ENCODE peak calls at places on chromosomes 12 and 14, in four cellular contexts. B is HepG2, F is IMR-90, H is K562. X is an unnamed sample.

GRCh38 chr14:68888025-68888850 is 90.9 kb downstream of the ACTN1 start:
- DNase-seq in B (no peak), F (no peak), H (no peak), X (no peak)

GRCh38 chr14:96579855-96580254 is 77.7 kb downstream of the PAPOLA start:
- DNase-seq in B (no peak), F (no peak), H (no peak), X (no peak)

GRCh38 chr12:69065804-69066203 is 132.8 kb upstream of the CPM start:
- DNase-seq in B (no peak), F (peak), H (no peak), X (no peak)

GRCh38 chr14:61749867-61750266 is 12.4 kb upstream of the SNAPC1 start:
- DNase-seq in B (peak), F (no peak), H (peak), X (peak)

GRCh38 chr14:50796391-50796790 is 34.6 kb downstream of the NIN start:
- DNase-seq in B (no peak), F (no peak), H (no peak), X (no peak)

GRCh38 chr12:89154743-89155530 is 197.4 kb downstream of the DUSP6 start:
- DNase-seq in B (no peak), F (peak), H (no peak), X (no peak)

GRCh38 chr12:120224304-120225199 is 23.6 kb upstream of the RPLP0 start:
- DNase-seq in B (no peak), F (no peak), H (no peak), X (no peak)

GRCh38 chr14:50001999-50002925 is 109.4 kb downstream of the ARF6 start:
- DNase-seq in B (no peak), F (no peak), H (no peak), X (no peak)

GRCh38 chr12:125634813-125635212 is 569.6 kb downstream of the AACS start:
- DNase-seq in B (no peak), F (no peak), H (no peak), X (no peak)

GRCh38 chr14:32939254-32940065 is 781 bp downstream of the NPAS3 start:
- DNase-seq in B (no peak), F (peak), H (no peak), X (no peak)

GRCh38 chr14:68199465-68200145 is 380.0 kb downstream of the RAD51B start:
- DNase-seq in B (no peak), F (no peak), H (no peak), X (no peak)

GRCh38 chr12:6056406-6057211 is 67.9 kb downstream of the VWF start:
- DNase-seq in B (peak), F (no peak), H (peak), X (peak)

GRCh38 chr12:12736759-12737676 is 19.9 kb downstream of the CDKN1B start:
- DNase-seq in B (no peak), F (peak), H (peak), X (peak)

GRCh38 chr14:68757618-68758081 is 35.2 kb downstream of the ZFP36L1 start:
- DNase-seq in B (peak), F (peak), H (peak), X (no peak)

GRCh38 chr14:65019944-65020566 is 33.4 kb downstream of the FNTB start:
- DNase-seq in B (peak), F (peak), H (peak), X (peak)

DNA sequence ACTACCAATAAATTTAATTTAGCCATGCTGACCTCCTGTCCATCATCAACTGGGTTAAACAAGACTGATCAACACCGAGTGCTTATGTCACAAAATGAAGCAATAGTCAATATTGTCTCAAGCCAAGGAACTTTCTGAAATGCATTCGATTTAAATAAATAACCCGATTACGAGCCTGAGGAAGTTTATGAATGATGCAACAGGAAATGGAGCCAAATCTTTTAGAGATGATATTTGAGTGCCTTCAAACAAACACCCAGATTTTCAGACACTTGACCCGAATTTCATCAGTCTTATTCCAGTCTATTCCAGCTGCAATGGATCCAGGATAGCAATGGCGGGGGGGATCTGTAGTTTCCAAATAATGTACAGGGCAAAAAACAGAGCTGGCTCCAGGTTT is 27.9 kb downstream of the FAR2 start:
- DNase-seq in B (no peak), F (peak), H (no peak), X (no peak)
- TF ChIP-seq CEBPB in B (no peak), F (peak), H (no peak), X (no peak)

DNA sequence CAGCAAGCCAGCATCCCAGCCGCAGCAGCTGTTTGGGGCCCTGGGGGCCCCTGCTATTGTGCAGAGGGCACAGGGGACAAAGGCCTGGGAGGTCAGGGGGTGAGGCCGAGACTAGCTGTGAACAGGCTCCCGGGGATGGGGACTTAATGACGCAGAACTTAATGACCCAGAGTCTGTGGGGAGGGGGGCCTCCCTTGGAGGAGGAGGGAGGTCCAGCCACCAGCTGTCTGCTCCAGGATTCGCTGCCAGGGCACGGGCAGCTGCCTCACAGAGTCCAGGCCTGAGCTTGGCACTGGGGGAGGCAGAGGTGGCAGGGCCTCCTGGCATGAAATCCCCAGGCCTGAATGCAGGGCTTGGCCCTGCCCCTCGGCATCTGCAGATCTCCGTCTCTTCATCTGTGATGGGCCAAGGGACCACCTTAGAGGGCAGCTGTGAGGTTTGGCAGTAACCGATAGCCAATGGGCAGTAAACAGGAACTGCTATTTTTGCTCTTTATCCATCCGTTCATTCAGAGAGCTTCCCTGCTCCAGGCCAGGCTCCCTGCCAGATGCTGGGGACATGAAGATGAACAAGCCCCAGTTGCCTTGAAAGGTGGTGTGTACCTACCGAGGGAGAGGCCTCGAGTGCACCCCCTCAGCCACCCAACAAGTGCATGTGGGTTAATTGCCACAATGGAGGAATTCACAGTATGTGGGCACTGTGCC is 6.7 kb downstream of the FAM222A start:
- DNase-seq in B (no peak), F (no peak), H (no peak), X (no peak)
- TF ChIP-seq MAFK in B (no peak), F (no peak), H (no peak), X (no peak)

DNA sequence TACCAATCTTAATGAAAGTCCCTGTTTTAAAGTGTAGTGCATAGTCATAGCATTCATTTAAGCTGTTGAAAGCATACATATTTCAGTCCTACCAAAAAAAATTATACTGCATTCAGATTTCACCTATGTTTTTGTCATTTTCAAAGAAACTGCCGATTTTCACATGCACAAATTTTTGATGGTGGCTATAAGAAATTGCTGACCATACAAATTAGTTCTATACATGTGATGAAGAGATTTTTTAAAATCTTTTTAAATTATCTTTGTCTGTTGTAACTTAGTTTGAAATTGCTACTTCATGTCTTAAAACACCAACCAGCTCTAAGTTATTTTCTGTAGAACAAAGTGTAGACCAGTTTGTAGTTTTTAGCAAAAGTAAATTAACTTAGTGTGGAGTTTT is 3.5 kb upstream of the GTF2A1 start:
- DNase-seq in B (no peak), F (no peak), H (no peak), X (no peak)
- TF ChIP-seq SMC3 in B (no peak), F (no peak), H (no peak), X (no peak)

DNA sequence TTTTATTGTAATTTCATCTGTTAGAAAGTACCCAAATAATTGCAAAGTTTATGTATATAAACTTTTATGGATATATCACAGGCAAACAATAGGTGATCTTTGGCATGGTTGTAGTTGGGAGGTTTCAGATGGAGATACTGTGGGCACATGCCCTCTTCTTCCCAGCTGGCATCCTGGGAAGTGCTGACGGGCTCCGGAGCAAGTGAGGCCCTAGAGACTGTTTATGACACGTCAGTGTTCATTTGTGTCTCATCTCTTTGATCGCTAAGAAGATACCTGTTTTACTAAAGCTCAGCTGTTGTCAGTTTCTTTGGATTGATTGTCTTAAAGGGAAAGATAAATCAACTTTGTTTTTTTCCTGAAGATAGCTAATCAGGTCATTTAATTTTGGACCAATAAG is 287.6 kb downstream of the FBXL14 start:
- DNase-seq in B (no peak), F (no peak), H (no peak), X (no peak)
- TF ChIP-seq CEBPB in B (no peak), F (no peak), H (no peak), X (no peak)

DNA sequence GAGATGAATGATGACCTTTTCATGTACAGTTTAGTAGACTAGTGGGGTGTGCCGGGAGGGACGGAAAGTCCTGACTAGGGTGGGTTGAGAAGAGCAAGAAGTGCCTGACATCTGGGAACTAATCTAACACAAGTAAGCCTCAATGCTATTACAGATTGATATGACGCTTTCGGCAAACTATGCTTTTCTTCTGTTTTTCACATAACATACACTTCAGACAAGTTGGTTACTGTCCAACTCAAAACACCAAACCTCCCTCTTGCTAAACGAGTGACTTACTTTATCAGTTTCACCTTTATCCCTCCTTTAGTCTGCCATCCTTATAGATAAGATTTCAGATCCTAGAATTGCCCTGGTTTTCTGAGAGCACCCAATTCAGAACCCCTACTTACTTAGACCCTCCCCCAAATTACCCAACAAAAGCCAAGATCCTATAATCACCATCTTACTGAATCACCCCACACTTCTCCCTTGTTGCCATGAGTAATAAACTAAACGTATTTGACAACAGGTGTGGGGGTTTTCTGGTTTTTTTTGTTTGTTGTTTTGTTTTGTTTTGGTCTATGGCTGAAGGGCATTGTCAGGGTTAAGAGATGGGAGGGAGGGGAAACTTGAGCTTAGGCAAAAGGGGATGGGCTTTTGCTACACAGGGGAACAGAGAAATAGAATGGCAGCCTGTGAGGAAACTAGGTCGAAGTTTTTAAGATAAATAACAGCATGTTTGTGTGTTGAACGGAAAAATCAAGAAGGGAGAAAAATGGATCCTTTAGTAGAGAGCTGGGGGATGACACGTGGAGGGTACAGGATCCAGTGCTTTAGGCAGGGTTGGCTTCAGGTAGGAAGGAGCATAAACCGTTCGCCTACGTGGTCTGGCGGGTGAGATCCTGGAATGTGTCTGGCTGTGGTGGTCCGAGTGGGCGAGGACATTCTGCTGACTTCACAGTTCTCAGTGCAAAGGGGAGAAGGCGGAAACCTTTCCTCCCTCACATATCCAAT is 6.1 kb upstream of the PSMA3 start:
- DNase-seq in B (no peak), F (no peak), H (peak), X (no peak)
- TF ChIP-seq MAFK in B (peak), F (peak), H (peak), X (peak)

GRCh38 chr12:117190210-117190781 is at the start of gene FBXO21:
- DNase-seq in B (peak), F (peak), H (peak), X (peak)

GRCh38 chr12:117192057-117192456 is 1.8 kb upstream of the FBXO21 start:
- DNase-seq in B (no peak), F (no peak), H (no peak), X (no peak)

GRCh38 chr12:117189725-117190209 is 503 bp downstream of the FBXO21 start:
- DNase-seq in B (peak), F (peak), H (peak), X (peak)

GRCh38 chr12:117188121-117188665 is 2.1 kb downstream of the FBXO21 start:
- DNase-seq in B (no peak), F (no peak), H (no peak), X (no peak)

GRCh38 chr12:117188961-117189724 is 1.1 kb downstream of the FBXO21 start:
- DNase-seq in B (no peak), F (peak), H (no peak), X (peak)
- TF ChIP-seq SMC3 in B (no peak), F (no peak), H (no peak), X (no peak)

GRCh38 chr12:70120970-70121369 is 122.3 kb upstream of the CNOT2 start:
- DNase-seq in B (no peak), F (no peak), H (no peak), X (no peak)

GRCh38 chr12:70122804-70123203 is 120.4 kb upstream of the CNOT2 start:
- DNase-seq in B (no peak), F (no peak), H (no peak), X (no peak)

GRCh38 chr12:70117670-70118069 is 125.6 kb upstream of the CNOT2 start:
- DNase-seq in B (no peak), F (no peak), H (no peak), X (no peak)

GRCh38 chr12:70121562-70121961 is 121.7 kb upstream of the CNOT2 start:
- DNase-seq in B (no peak), F (no peak), H (no peak), X (no peak)
- TF ChIP-seq CEBPB in B (no peak), F (no peak), H (no peak), X (no peak)